ENCODE peak calls at places on chromosome 20, in ten cellular contexts. K is activated CD4-positive, alpha-beta T cell treated with anti-CD3 and anti-CD28 coated beads for 48 hours; H is Kasumi-1; T is KG1; O is GM03348; E is ecto neural progenitor cell; V is erythroblast; L is effector memory CD4-positive, alpha-beta T cell; B is GM04503; D is fibroblast of mammary gland. F is an unnamed sample.

GRCh38 chr20:59772931-59773913 is 160.2 kb downstream of the SYCP2 start:
- DNase-seq in E (peak), L (no peak), B (no peak), K (no peak), V (no peak), D (no peak), T (no peak), H (no peak), O (no peak), F (no peak)

GRCh38 chr20:62143976-62144825 is 632 bp downstream of the SS18L1 start:
- DNase-seq in L (peak), D (peak), T (peak), V (peak), O (peak), K (peak), E (peak), B (no peak), H (peak), F (peak)

GRCh38 chr20:22807045-22807444 is 222.7 kb upstream of the FOXA2 start:
- DNase-seq in T (no peak), L (no peak), H (no peak), E (no peak), O (no peak), K (no peak), V (no peak), D (no peak), B (no peak), F (no peak)

GRCh38 chr20:36371391-36371790 is 65.3 kb downstream of the DLGAP4 start:
- DNase-seq in L (no peak), D (no peak), E (no peak), H (no peak), B (no peak), O (no peak), K (no peak), T (no peak), V (no peak), F (no peak)

GRCh38 chr20:25579081-25579770 is 6.1 kb downstream of the NINL start:
- DNase-seq in T (no peak), D (no peak), O (no peak), H (no peak), L (no peak), B (no peak), K (no peak), E (no peak), V (no peak), F (no peak)

GRCh38 chr20:37202267-37202943 is 23.1 kb upstream of the MROH8 start:
- DNase-seq in B (peak), O (peak), D (peak), L (no peak), H (peak), K (peak), V (peak), T (no peak), E (no peak), F (no peak)

GRCh38 chr20:17725094-17725835 is 25.5 kb downstream of the BANF2 start:
- DNase-seq in E (no peak), L (no peak), T (no peak), D (no peak), V (no peak), O (no peak), K (no peak), H (no peak), B (no peak), F (no peak)

GRCh38 chr20:56625837-56626236 is 3.3 kb upstream of the TFAP2C start:
- DNase-seq in K (peak), E (no peak), L (no peak), T (no peak), B (no peak), D (no peak), O (no peak), H (no peak), V (no peak), F (no peak)

GRCh38 chr20:46625875-46626373 is 25.3 kb downstream of the SLC13A3 start:
- DNase-seq in K (no peak), V (no peak), L (no peak), T (no peak), B (no peak), H (no peak), D (no peak), E (no peak), O (no peak), F (no peak)

GRCh38 chr20:39778847-39779641 is 816.9 kb downstream of the DHX35 start:
- DNase-seq in D (peak), B (no peak), E (no peak), T (no peak), O (no peak), K (no peak), L (no peak), H (no peak), V (no peak), F (no peak)

GRCh38 chr20:38827770-38828281 is 22.3 kb downstream of the PPP1R16B start:
- DNase-seq in H (no peak), D (no peak), E (no peak), O (no peak), K (no peak), B (no peak), L (no peak), T (no peak), V (no peak), F (no peak)

GRCh38 chr20:36778831-36779655 is 5.5 kb upstream of the DSN1 start:
- DNase-seq in D (no peak), E (no peak), H (no peak), O (no peak), V (no peak), L (no peak), T (no peak), B (no peak), K (no peak), F (no peak)

GRCh38 chr20:50172347-50173013 is 18.1 kb upstream of the CEBPB start:
- DNase-seq in B (peak), T (no peak), V (peak), K (no peak), O (peak), L (no peak), E (peak), H (no peak), D (peak), F (no peak)

GRCh38 chr20:35771689-35772562 is at the start of gene PHF20:
- DNase-seq in K (peak), O (peak), E (peak), D (peak), L (peak), V (peak), T (peak), B (peak), H (peak), F (peak)

GRCh38 chr20:57901526-57901925 is 191.7 kb upstream of the PMEPA1 start:
- DNase-seq in E (no peak), L (no peak), B (no peak), D (no peak), V (no peak), O (no peak), T (no peak), K (no peak), H (no peak), F (no peak)

GRCh38 chr20:11851646-11852045 is 66.0 kb upstream of the BTBD3 start:
- DNase-seq in O (no peak), T (no peak), H (no peak), L (no peak), B (no peak), D (peak), V (no peak), E (no peak), K (no peak), F (no peak)

GRCh38 chr20:25295386-25296093 is 47.7 kb downstream of the PYGB start:
- DNase-seq in O (peak), V (no peak), K (no peak), D (no peak), H (no peak), T (no peak), L (no peak), E (no peak), B (no peak), F (no peak)

GRCh38 chr20:5393218-5393870 is 76.6 kb upstream of the PROKR2 start:
- DNase-seq in K (no peak), T (no peak), O (no peak), D (no peak), L (no peak), V (no peak), E (no peak), H (no peak), B (no peak), F (no peak)

GRCh38 chr20:32605167-32605656 is 20.1 kb upstream of the NOL4L start:
- DNase-seq in T (no peak), O (no peak), B (no peak), V (no peak), L (no peak), K (no peak), E (no peak), D (peak), H (no peak), F (no peak)

GRCh38 chr20:38117635-38118034 is 47.4 kb downstream of the TGM2 start:
- DNase-seq in K (no peak), B (peak), E (no peak), L (no peak), D (no peak), T (no peak), V (no peak), O (peak), H (no peak), F (no peak)

GRCh38 chr20:34529742-34530141 is 13.5 kb downstream of the DYNLRB1 start:
- DNase-seq in B (no peak), O (no peak), K (no peak), V (no peak), D (no peak), L (no peak), E (no peak), H (no peak), T (no peak), F (no peak)

GRCh38 chr20:24766826-24767622 is 182.0 kb upstream of the CST7 start:
- DNase-seq in D (no peak), K (no peak), E (peak), H (no peak), V (no peak), B (no peak), T (no peak), L (no peak), O (no peak), F (no peak)

GRCh38 chr20:62852196-62852595 is 9.4 kb downstream of the TCFL5 start:
- DNase-seq in D (no peak), T (no peak), B (no peak), H (no peak), K (no peak), O (no peak), E (no peak), L (no peak), V (no peak), F (no peak)

GRCh38 chr20:47859255-47859654 is 74.0 kb upstream of the SULF2 start:
- DNase-seq in E (no peak), B (no peak), V (no peak), L (no peak), O (no peak), H (no peak), T (no peak), D (peak), K (no peak), F (no peak)

GRCh38 chr20:51854912-51855311 is 52.6 kb upstream of the SALL4 start:
- DNase-seq in B (no peak), H (no peak), O (no peak), E (no peak), V (no peak), L (no peak), T (no peak), D (no peak), K (no peak), F (no peak)

GRCh38 chr20:49456646-49457045 is 25.8 kb downstream of the KCNB1 start:
- DNase-seq in E (no peak), D (no peak), L (no peak), O (no peak), V (no peak), T (no peak), B (no peak), K (no peak), H (no peak), F (no peak)

GRCh38 chr20:57714409-57715267 is 4.8 kb upstream of the PMEPA1 start:
- DNase-seq in O (peak), V (no peak), H (no peak), K (no peak), T (no peak), D (peak), E (no peak), L (no peak), B (peak), F (no peak)

GRCh38 chr20:11766961-11767360 is 150.7 kb upstream of the BTBD3 start:
- DNase-seq in K (no peak), V (no peak), B (no peak), T (no peak), L (no peak), D (no peak), O (peak), H (no peak), E (no peak), F (no peak)

GRCh38 chr20:61253264-61253639 is 1.2 kb downstream of the CDH4 start:
- DNase-seq in O (peak), L (no peak), V (no peak), D (peak), T (no peak), K (peak), E (peak), B (no peak), H (no peak), F (no peak)

GRCh38 chr20:9218412-9219001 is 149.6 kb downstream of the PLCB4 start:
- DNase-seq in L (no peak), K (no peak), V (no peak), H (no peak), E (no peak), T (no peak), D (peak), O (peak), B (peak), F (no peak)

GRCh38 chr20:25859649-25860530 is 163.2 kb upstream of the ZNF337 start:
- DNase-seq in H (peak), B (no peak), K (peak), T (no peak), L (peak), O (peak), E (peak), V (peak), D (peak), F (no peak)